ENCODE peak calls at places on chromosomes 12 and 14, in ten cellular contexts. One of them, this sample, is unnamed. For H3K4me1, the result is how much of the 10 kb centered on the place peaks cover.

GRCh38 chr14:101474563-101475467 is 86.5 kb upstream of the DIO3 start:
- DNase-seq in heart left ventricle: no peak
- DNase-seq in Peyer's patch: peak
- DNase-seq in body of pancreas: no peak
- DNase-seq in HepG2: no peak
- DNase-seq in fibroblast of lung: peak
- DNase-seq in A673: no peak
- DNase-seq in spleen: peak
- DNase-seq in PC-3: no peak
- DNase-seq in foreskin keratinocyte: no peak
- DNase-seq in this sample: peak

GRCh38 chr12:91926810-91927209 is 218.8 kb downstream of the BTG1 start:
- DNase-seq in PC-3: peak
- DNase-seq in A673: no peak
- DNase-seq in HepG2: peak
- DNase-seq in spleen: no peak
- DNase-seq in body of pancreas: no peak
- DNase-seq in fibroblast of lung: peak
- DNase-seq in foreskin keratinocyte: no peak
- DNase-seq in heart left ventricle: no peak
- DNase-seq in Peyer's patch: no peak
- DNase-seq in this sample: no peak

GRCh38 chr12:12172106-12172511 is 94.7 kb downstream of the LRP6 start:
- DNase-seq in fibroblast of lung: peak
- DNase-seq in spleen: no peak
- DNase-seq in Peyer's patch: no peak
- DNase-seq in heart left ventricle: no peak
- DNase-seq in A673: peak
- DNase-seq in PC-3: peak
- DNase-seq in foreskin keratinocyte: peak
- DNase-seq in HepG2: no peak
- DNase-seq in body of pancreas: no peak
- DNase-seq in this sample: no peak

GRCh38 chr12:9634177-9634803 is 26.6 kb upstream of the KLRB1 start:
- DNase-seq in foreskin keratinocyte: no peak
- DNase-seq in Peyer's patch: no peak
- DNase-seq in fibroblast of lung: peak
- DNase-seq in heart left ventricle: peak
- DNase-seq in spleen: no peak
- DNase-seq in HepG2: peak
- DNase-seq in body of pancreas: peak
- DNase-seq in PC-3: peak
- DNase-seq in A673: peak
- DNase-seq in this sample: no peak

GRCh38 chr12:76909290-76909689 is 30.5 kb upstream of the CSRP2 start:
- DNase-seq in PC-3: no peak
- DNase-seq in foreskin keratinocyte: no peak
- DNase-seq in A673: peak
- DNase-seq in HepG2: no peak
- DNase-seq in body of pancreas: no peak
- DNase-seq in spleen: no peak
- DNase-seq in fibroblast of lung: peak
- DNase-seq in Peyer's patch: no peak
- DNase-seq in heart left ventricle: no peak
- DNase-seq in this sample: no peak

GRCh38 chr12:88206636-88207035 is 64.5 kb downstream of the TMTC3 start:
- DNase-seq in PC-3: no peak
- DNase-seq in Peyer's patch: no peak
- DNase-seq in heart left ventricle: no peak
- DNase-seq in fibroblast of lung: peak
- DNase-seq in HepG2: no peak
- DNase-seq in body of pancreas: no peak
- DNase-seq in foreskin keratinocyte: no peak
- DNase-seq in A673: no peak
- DNase-seq in spleen: no peak
- DNase-seq in this sample: no peak

GRCh38 chr14:53167602-53168328 is 14.6 kb upstream of the DDHD1 start:
- DNase-seq in PC-3: no peak
- DNase-seq in heart left ventricle: no peak
- DNase-seq in foreskin keratinocyte: no peak
- DNase-seq in Peyer's patch: no peak
- DNase-seq in body of pancreas: no peak
- DNase-seq in spleen: no peak
- DNase-seq in A673: no peak
- DNase-seq in fibroblast of lung: peak
- DNase-seq in HepG2: no peak
- DNase-seq in this sample: no peak

GRCh38 chr14:53925201-53925766 is 31.3 kb downstream of the BMP4 start:
- DNase-seq in A673: no peak
- DNase-seq in body of pancreas: no peak
- DNase-seq in foreskin keratinocyte: no peak
- DNase-seq in Peyer's patch: no peak
- DNase-seq in fibroblast of lung: peak
- DNase-seq in spleen: no peak
- DNase-seq in HepG2: no peak
- DNase-seq in PC-3: no peak
- DNase-seq in heart left ventricle: no peak
- DNase-seq in this sample: no peak

GRCh38 chr14:61750708-61751474 is 11.3 kb upstream of the SNAPC1 start:
- DNase-seq in PC-3: peak
- DNase-seq in foreskin keratinocyte: peak
- DNase-seq in spleen: peak
- DNase-seq in Peyer's patch: peak
- DNase-seq in heart left ventricle: peak
- DNase-seq in fibroblast of lung: peak
- DNase-seq in A673: peak
- DNase-seq in HepG2: no peak
- DNase-seq in body of pancreas: peak
- DNase-seq in this sample: peak

GRCh38 chr12:32025906-32026305 is 66.7 kb downstream of the RESF1 start:
- DNase-seq in HepG2: no peak
- DNase-seq in fibroblast of lung: no peak
- DNase-seq in foreskin keratinocyte: no peak
- DNase-seq in Peyer's patch: no peak
- DNase-seq in spleen: no peak
- DNase-seq in PC-3: no peak
- DNase-seq in heart left ventricle: no peak
- DNase-seq in body of pancreas: no peak
- DNase-seq in A673: no peak
- DNase-seq in this sample: no peak

GRCh38 chr12:26740991-26741390 is 92.0 kb downstream of the ITPR2 start:
- DNase-seq in HepG2: no peak
- DNase-seq in heart left ventricle: no peak
- DNase-seq in spleen: no peak
- DNase-seq in Peyer's patch: no peak
- DNase-seq in A673: peak
- DNase-seq in fibroblast of lung: no peak
- DNase-seq in foreskin keratinocyte: no peak
- DNase-seq in body of pancreas: no peak
- DNase-seq in PC-3: no peak
- DNase-seq in this sample: no peak

GRCh38 chr12:78034025-78034424 is 203.3 kb downstream of the NAV3 start:
- DNase-seq in HepG2: no peak
- DNase-seq in body of pancreas: no peak
- DNase-seq in heart left ventricle: no peak
- DNase-seq in A673: no peak
- DNase-seq in PC-3: no peak
- DNase-seq in spleen: no peak
- DNase-seq in foreskin keratinocyte: no peak
- DNase-seq in Peyer's patch: no peak
- DNase-seq in fibroblast of lung: peak
- DNase-seq in this sample: no peak

GRCh38 chr12:65419284-65420072 is 141.0 kb downstream of the MSRB3 start:
- DNase-seq in fibroblast of lung: no peak
- DNase-seq in spleen: no peak
- DNase-seq in heart left ventricle: no peak
- DNase-seq in PC-3: no peak
- DNase-seq in body of pancreas: no peak
- DNase-seq in Peyer's patch: no peak
- DNase-seq in A673: no peak
- DNase-seq in HepG2: no peak
- DNase-seq in foreskin keratinocyte: no peak
- DNase-seq in this sample: no peak

GRCh38 chr14:102967506-102967795 is 45.0 kb downstream of the AMN start:
- DNase-seq in PC-3: no peak
- DNase-seq in HepG2: no peak
- DNase-seq in A673: no peak
- DNase-seq in heart left ventricle: no peak
- DNase-seq in body of pancreas: no peak
- DNase-seq in spleen: peak
- DNase-seq in fibroblast of lung: no peak
- DNase-seq in Peyer's patch: no peak
- DNase-seq in foreskin keratinocyte: no peak
- DNase-seq in this sample: no peak
- H3K27ac ChIP-seq in PC-3: no peak
- H3K27ac ChIP-seq in HepG2: no peak
- H3K27ac ChIP-seq in A673: no peak
- H3K27ac ChIP-seq in heart left ventricle: no peak
- H3K27ac ChIP-seq in body of pancreas: no peak
- H3K27ac ChIP-seq in spleen: no peak
- H3K27ac ChIP-seq in fibroblast of lung: no peak
- H3K27ac ChIP-seq in Peyer's patch: no peak
- H3K27ac ChIP-seq in foreskin keratinocyte: no peak
- H3K27ac ChIP-seq in this sample: no peak

GRCh38 chr12:52280319-52280795 is 5.9 kb downstream of the KRT86 start:
- DNase-seq in foreskin keratinocyte: peak
- DNase-seq in heart left ventricle: peak
- DNase-seq in Peyer's patch: no peak
- DNase-seq in PC-3: peak
- DNase-seq in A673: peak
- DNase-seq in spleen: peak
- DNase-seq in body of pancreas: peak
- DNase-seq in fibroblast of lung: peak
- DNase-seq in HepG2: peak
- DNase-seq in this sample: peak
- H3K4me1 ChIP-seq in foreskin keratinocyte: under half
- H3K4me1 ChIP-seq in heart left ventricle: under half
- H3K4me1 ChIP-seq in Peyer's patch: under half
- H3K4me1 ChIP-seq in PC-3: half or more
- H3K4me1 ChIP-seq in A673: under half
- H3K4me1 ChIP-seq in spleen: under half
- H3K4me1 ChIP-seq in body of pancreas: under half
- H3K4me1 ChIP-seq in fibroblast of lung: under half
- H3K4me1 ChIP-seq in HepG2: under half
- H3K4me1 ChIP-seq in this sample: under half

GRCh38 chr12:101491325-101491724 is 16.2 kb downstream of the SPIC start:
- DNase-seq in Peyer's patch: no peak
- DNase-seq in PC-3: no peak
- DNase-seq in HepG2: no peak
- DNase-seq in body of pancreas: no peak
- DNase-seq in foreskin keratinocyte: no peak
- DNase-seq in fibroblast of lung: no peak
- DNase-seq in heart left ventricle: no peak
- DNase-seq in A673: no peak
- DNase-seq in spleen: no peak
- DNase-seq in this sample: no peak
- TF ChIP-seq CTCF in Peyer's patch: no peak
- TF ChIP-seq CTCF in PC-3: no peak
- TF ChIP-seq CTCF in HepG2: no peak
- TF ChIP-seq CTCF in body of pancreas: no peak
- TF ChIP-seq CTCF in foreskin keratinocyte: no peak
- TF ChIP-seq CTCF in fibroblast of lung: no peak
- TF ChIP-seq CTCF in heart left ventricle: no peak
- TF ChIP-seq CTCF in A673: no peak
- TF ChIP-seq CTCF in spleen: no peak
- TF ChIP-seq CTCF in this sample: no peak

GRCh38 chr14:55139152-55139551 is 10.1 kb downstream of the LGALS3 start:
- DNase-seq in fibroblast of lung: no peak
- DNase-seq in heart left ventricle: no peak
- DNase-seq in PC-3: no peak
- DNase-seq in A673: no peak
- DNase-seq in foreskin keratinocyte: no peak
- DNase-seq in body of pancreas: no peak
- DNase-seq in HepG2: no peak
- DNase-seq in Peyer's patch: no peak
- DNase-seq in spleen: no peak
- DNase-seq in this sample: no peak
- H3K27ac ChIP-seq in fibroblast of lung: no peak
- H3K27ac ChIP-seq in heart left ventricle: peak
- H3K27ac ChIP-seq in PC-3: no peak
- H3K27ac ChIP-seq in A673: no peak
- H3K27ac ChIP-seq in foreskin keratinocyte: no peak
- H3K27ac ChIP-seq in body of pancreas: no peak
- H3K27ac ChIP-seq in HepG2: no peak
- H3K27ac ChIP-seq in Peyer's patch: no peak
- H3K27ac ChIP-seq in spleen: peak
- H3K27ac ChIP-seq in this sample: no peak

GRCh38 chr14:69356903-69357543 is 41.1 kb downstream of the ERH start:
- DNase-seq in fibroblast of lung: no peak
- DNase-seq in spleen: no peak
- DNase-seq in A673: no peak
- DNase-seq in body of pancreas: no peak
- DNase-seq in HepG2: peak
- DNase-seq in PC-3: no peak
- DNase-seq in foreskin keratinocyte: no peak
- DNase-seq in heart left ventricle: no peak
- DNase-seq in Peyer's patch: no peak
- DNase-seq in this sample: no peak
- H3K4me1 ChIP-seq in fibroblast of lung: under half
- H3K4me1 ChIP-seq in spleen: under half
- H3K4me1 ChIP-seq in A673: under half
- H3K4me1 ChIP-seq in body of pancreas: under half
- H3K4me1 ChIP-seq in HepG2: under half
- H3K4me1 ChIP-seq in PC-3: under half
- H3K4me1 ChIP-seq in foreskin keratinocyte: under half
- H3K4me1 ChIP-seq in heart left ventricle: under half
- H3K4me1 ChIP-seq in Peyer's patch: under half
- H3K4me1 ChIP-seq in this sample: under half